ENCODE peak calls at places on chromosomes 11 and 22, in ten cellular contexts. E is PC-3, C is progenitor cell of endocrine pancreas, T is HepG2, D is right atrium auricular region, K is IMR-90, U is fibroblast of pulmonary artery, R is AG09309, Z is uterus, L is body of pancreas. I is an unnamed sample.

GRCh38 chr11:103581680-103582265 is 454.7 kb upstream of the DDI1 start:
- DNase-seq in L (no peak), T (no peak), Z (no peak), E (no peak), R (no peak), C (no peak), D (no peak), U (no peak), K (peak; percentile 35), I (no peak)

GRCh38 chr22:22945195-22945594 is 57.6 kb downstream of the IGLL5 start:
- DNase-seq in L (no peak), E (no peak), U (no peak), D (peak; percentile 47), R (no peak), K (no peak), Z (no peak), C (no peak), T (no peak), I (no peak)

GRCh38 chr11:17538731-17539130 is 5.5 kb downstream of the USH1C start:
- DNase-seq in D (no peak), K (no peak), C (no peak), U (no peak), E (no peak), T (no peak), R (no peak), Z (no peak), L (no peak), I (no peak)

GRCh38 chr11:73194034-73194507 is 24.0 kb upstream of the P2RY2 start:
- DNase-seq in D (no peak), E (no peak), R (no peak), K (no peak), C (no peak), U (no peak), T (no peak), L (no peak), Z (no peak), I (no peak)

GRCh38 chr11:8067929-8068575 is 13.0 kb upstream of the TUB start:
- DNase-seq in U (no peak), E (no peak), L (no peak), C (no peak), R (no peak), Z (peak; percentile 43), D (peak; percentile 58), T (no peak), K (no peak), I (no peak)

GRCh38 chr22:32237905-32238304 is 17.2 kb downstream of the SLC5A4 start:
- DNase-seq in K (no peak), T (no peak), D (no peak), R (no peak), C (no peak), U (no peak), Z (no peak), E (no peak), L (no peak), I (no peak)

GRCh38 chr11:10382518-10382917 is 72.5 kb upstream of the AMPD3 start:
- DNase-seq in U (no peak), C (no peak), R (no peak), L (no peak), Z (no peak), E (peak; percentile 47), T (no peak), K (no peak), D (peak; percentile 55), I (peak; percentile 56)

GRCh38 chr11:126489791-126490190 is 134.3 kb downstream of the ST3GAL4 start:
- DNase-seq in E (no peak), U (no peak), T (no peak), D (no peak), L (no peak), Z (no peak), R (no peak), C (no peak), K (peak; percentile 41), I (no peak)

DNA sequence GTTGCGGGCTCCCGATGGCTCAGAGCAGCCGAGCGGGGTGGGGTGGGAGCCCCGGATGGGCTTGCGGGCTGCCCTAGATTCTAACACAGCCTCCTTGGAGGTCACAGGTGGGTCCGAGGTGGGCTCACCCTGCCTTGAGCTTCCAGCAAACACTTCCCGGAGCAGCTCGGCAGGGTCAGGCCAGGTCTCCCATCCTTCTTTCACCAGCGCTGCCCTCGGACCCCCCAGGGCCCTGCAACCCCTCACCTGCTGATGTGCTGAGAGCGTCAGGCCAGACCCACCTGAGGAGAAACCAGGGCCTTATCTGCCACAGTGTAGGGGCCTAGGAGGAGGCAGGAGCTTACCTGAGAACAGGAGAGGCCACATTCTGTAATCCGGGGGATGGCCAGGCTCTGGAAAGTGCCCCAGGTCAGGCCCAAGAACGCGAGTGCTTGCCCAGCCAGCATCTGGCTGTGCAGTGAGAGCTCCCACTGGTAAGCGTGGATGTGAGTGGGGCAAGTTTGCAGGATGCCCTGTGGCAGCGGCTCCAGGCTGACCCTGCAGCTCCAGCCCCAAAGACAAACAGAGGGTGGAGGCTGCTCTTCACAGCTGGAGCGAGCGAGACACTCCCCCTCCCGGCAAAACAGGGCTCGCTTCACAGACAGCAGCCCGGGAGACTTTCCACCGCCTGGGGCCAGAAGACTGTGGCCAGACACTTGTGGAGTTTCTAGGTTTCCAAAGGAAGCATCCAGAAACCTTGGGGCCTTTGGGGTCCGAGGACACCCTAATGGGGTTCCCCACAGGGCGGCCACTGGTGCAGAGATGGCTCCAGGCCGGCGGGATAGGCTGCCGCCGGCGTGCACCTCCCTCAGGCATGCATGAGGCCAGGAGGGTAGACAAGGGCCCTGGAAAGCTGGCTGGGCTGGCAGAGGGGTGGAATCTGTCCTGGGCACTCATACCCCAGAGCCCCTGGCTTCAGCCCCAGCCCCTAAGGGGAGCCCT is at the start of gene IL17REL:
- DNase-seq in U (peak; percentile 25), R (no peak), T (no peak), K (peak; percentile 10), L (peak; percentile 3), D (no peak), Z (no peak), C (no peak), E (peak; percentile 20), I (no peak)
- TF ChIP-seq CTCF in U (peak; percentile 25), R (peak; percentile 37), T (peak; percentile 59), K (no peak), L (no peak), D (no peak), Z (peak; percentile 23), C (no peak), E (no peak), I (peak; percentile 22)

GRCh38 chr11:111357150-111358037 is 21.7 kb downstream of the POU2AF1 start:
- DNase-seq in Z (no peak), T (peak; percentile 35), E (no peak), R (no peak), L (no peak), U (no peak), C (no peak), D (no peak), K (no peak), I (no peak)

GRCh38 chr11:111360150-111361043 is 18.7 kb downstream of the POU2AF1 start:
- DNase-seq in R (no peak), U (no peak), T (peak; percentile 99), C (peak; percentile 20), Z (no peak), D (no peak), K (no peak), E (no peak), L (peak; percentile 94), I (no peak)

GRCh38 chr11:111358038-111359001 is 20.8 kb downstream of the POU2AF1 start:
- DNase-seq in T (no peak), C (no peak), U (no peak), L (no peak), Z (no peak), E (no peak), D (no peak), R (no peak), K (no peak), I (no peak)

GRCh38 chr11:111361082-111361801 is 17.8 kb downstream of the POU2AF1 start:
- DNase-seq in U (no peak), C (no peak), K (no peak), D (no peak), T (no peak), R (no peak), Z (no peak), L (no peak), E (no peak), I (no peak)

DNA sequence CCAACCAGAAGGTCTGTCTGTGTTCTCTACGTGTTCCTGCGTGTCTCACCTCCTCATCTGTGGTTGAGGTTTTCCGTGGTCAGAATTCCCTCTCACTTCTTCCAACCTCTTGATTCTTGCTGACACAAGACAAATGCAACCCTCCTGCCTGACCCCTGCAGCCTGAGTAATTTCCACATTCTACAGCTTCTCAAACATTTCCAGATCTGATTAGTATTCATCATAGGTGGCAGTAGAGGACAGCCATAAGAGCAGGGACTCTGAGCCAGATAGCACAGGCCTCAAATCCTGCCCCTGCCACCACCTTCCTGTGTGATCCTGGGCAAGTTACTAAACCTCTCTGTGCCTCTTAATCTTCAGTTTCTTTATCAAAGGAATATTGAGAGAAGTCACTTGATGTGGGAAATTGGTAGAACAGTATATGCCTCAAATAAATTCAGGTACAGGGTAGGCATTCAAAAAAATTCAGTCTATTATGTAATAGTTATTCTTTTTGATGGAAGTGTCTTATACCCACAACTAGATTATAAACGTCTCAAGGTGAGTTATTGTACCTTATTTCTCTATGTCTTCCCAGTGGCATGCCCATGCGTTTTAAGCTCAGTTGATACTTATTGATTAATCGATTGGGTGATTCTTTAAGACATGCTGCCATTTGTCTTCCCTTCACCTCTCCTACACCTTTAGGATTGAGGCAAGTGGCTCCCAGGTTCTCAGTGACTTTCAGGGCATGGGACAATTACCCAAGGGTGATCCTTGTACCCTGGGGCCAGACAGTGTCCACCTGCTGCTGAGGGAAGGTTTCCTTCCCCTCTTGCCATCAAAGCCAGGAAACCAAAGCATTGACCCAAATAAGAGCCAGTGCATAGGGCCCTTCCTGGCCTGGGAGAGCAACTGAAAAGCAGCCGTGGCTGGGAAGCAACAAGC is 19.6 kb downstream of the POU2AF1 start:
- DNase-seq in R (no peak), E (no peak), L (no peak), U (no peak), T (peak; percentile 74), K (no peak), Z (no peak), D (no peak), C (no peak), I (no peak)
- TF ChIP-seq CTCF in R (no peak), E (peak; percentile 29), L (no peak), U (no peak), T (peak; percentile 65), K (peak; percentile 2), Z (no peak), D (no peak), C (no peak), I (no peak)

GRCh38 chr11:31645747-31646146 is 136.2 kb downstream of the ELP4 start:
- DNase-seq in T (peak; percentile 20), D (no peak), K (peak; percentile 88), R (peak; percentile 50), L (no peak), Z (no peak), E (peak; percentile 86), C (no peak), U (peak; percentile 92), I (peak; percentile 91)
- TF ChIP-seq CTCF in T (no peak), D (no peak), K (no peak), R (no peak), L (no peak), Z (no peak), E (no peak), C (no peak), U (no peak), I (no peak)

DNA sequence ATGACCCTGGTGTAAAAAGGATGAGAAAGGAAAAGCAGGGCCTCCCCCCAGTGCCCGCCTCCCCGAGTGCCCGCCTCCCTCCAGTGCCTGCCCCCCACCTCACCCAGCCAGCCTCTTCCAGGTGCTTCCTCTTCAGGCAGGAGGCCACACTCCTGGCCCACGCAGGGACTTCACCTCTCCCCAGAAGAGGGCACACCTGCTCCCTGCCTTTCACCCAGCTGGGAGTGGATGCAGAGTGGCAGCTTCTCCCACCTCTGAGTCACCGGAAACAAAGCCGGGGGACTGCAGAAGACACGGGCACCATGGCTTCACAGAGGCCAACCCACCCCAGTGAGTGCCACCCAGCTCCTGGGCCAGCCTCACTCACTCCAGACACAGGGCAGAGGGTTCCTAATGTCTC is 16.1 kb downstream of the CPT1A start:
- DNase-seq in C (no peak), K (no peak), D (no peak), U (no peak), Z (no peak), R (no peak), L (peak; percentile 70), T (peak; percentile 58), E (peak; percentile 75), I (no peak)
- TF ChIP-seq CTCF in C (peak; percentile 25), K (peak; percentile 7), D (no peak), U (no peak), Z (no peak), R (peak; percentile 8), L (peak; percentile 12), T (peak; percentile 81), E (peak; percentile 68), I (no peak)